ENCODE peak calls at places on chromosomes 5 and 9, in five cellular contexts. One of them, this sample, is unnamed.

GRCh38 chr5:2200261-2200965 is 317.7 kb upstream of the IRX4 start:
- DNase-seq in HepG2: no peak
- DNase-seq in A549: no peak
- DNase-seq in K562: no peak
- DNase-seq in GM12878: no peak
- DNase-seq in this sample: no peak

GRCh38 chr5:107576155-107576554 is 94.6 kb downstream of the EFNA5 start:
- DNase-seq in HepG2: no peak
- DNase-seq in A549: no peak
- DNase-seq in K562: no peak
- DNase-seq in GM12878: no peak
- DNase-seq in this sample: no peak

GRCh38 chr9:129640086-129640870 is 1.7 kb downstream of the ASB6 start:
- DNase-seq in HepG2: no peak
- DNase-seq in A549: no peak
- DNase-seq in K562: no peak
- DNase-seq in GM12878: no peak
- DNase-seq in this sample: no peak

GRCh38 chr9:137143459-137143858 is 4.5 kb downstream of the GRIN1 start:
- DNase-seq in HepG2: no peak
- DNase-seq in A549: no peak
- DNase-seq in K562: no peak
- DNase-seq in GM12878: no peak
- DNase-seq in this sample: no peak

GRCh38 chr5:134524826-134525686 is at the start of gene JADE2:
- DNase-seq in HepG2: peak
- DNase-seq in A549: peak
- DNase-seq in K562: peak
- DNase-seq in GM12878: no peak
- DNase-seq in this sample: no peak

GRCh38 chr5:124790261-124790894 is 43.9 kb upstream of the ZNF608 start:
- DNase-seq in HepG2: no peak
- DNase-seq in A549: peak
- DNase-seq in K562: no peak
- DNase-seq in GM12878: no peak
- DNase-seq in this sample: no peak

GRCh38 chr9:100350188-100350587 is 2.6 kb downstream of the TEX10 start:
- DNase-seq in HepG2: no peak
- DNase-seq in A549: no peak
- DNase-seq in K562: peak
- DNase-seq in GM12878: no peak
- DNase-seq in this sample: no peak

GRCh38 chr5:171628344-171628743 is 157.3 kb upstream of the SMIM23 start:
- DNase-seq in HepG2: no peak
- DNase-seq in A549: no peak
- DNase-seq in K562: no peak
- DNase-seq in GM12878: no peak
- DNase-seq in this sample: no peak

GRCh38 chr5:58016329-58016728 is 443.6 kb downstream of the PLK2 start:
- DNase-seq in HepG2: no peak
- DNase-seq in A549: no peak
- DNase-seq in K562: no peak
- DNase-seq in GM12878: no peak
- DNase-seq in this sample: no peak

GRCh38 chr5:105882956-105883481 is 1787.7 kb downstream of the EFNA5 start:
- DNase-seq in HepG2: no peak
- DNase-seq in A549: no peak
- DNase-seq in K562: no peak
- DNase-seq in GM12878: no peak
- DNase-seq in this sample: no peak

GRCh38 chr9:70324963-70325362 is 66.2 kb downstream of the SMC5 start:
- DNase-seq in HepG2: no peak
- DNase-seq in A549: no peak
- DNase-seq in K562: no peak
- DNase-seq in GM12878: no peak
- DNase-seq in this sample: no peak

GRCh38 chr5:121424976-121425375 is 426.7 kb upstream of the FTMT start:
- DNase-seq in HepG2: no peak
- DNase-seq in A549: no peak
- DNase-seq in K562: no peak
- DNase-seq in GM12878: no peak
- DNase-seq in this sample: no peak

GRCh38 chr5:146877178-146877681 is 1.3 kb downstream of the PPP2R2B start:
- DNase-seq in HepG2: no peak
- DNase-seq in A549: no peak
- DNase-seq in K562: no peak
- DNase-seq in GM12878: no peak
- DNase-seq in this sample: no peak
- TF ChIP-seq CHD2 in HepG2: no peak
- TF ChIP-seq CHD2 in A549: no peak
- TF ChIP-seq CHD2 in K562: no peak
- TF ChIP-seq CHD2 in GM12878: no peak
- TF ChIP-seq CHD2 in this sample: no peak

DNA sequence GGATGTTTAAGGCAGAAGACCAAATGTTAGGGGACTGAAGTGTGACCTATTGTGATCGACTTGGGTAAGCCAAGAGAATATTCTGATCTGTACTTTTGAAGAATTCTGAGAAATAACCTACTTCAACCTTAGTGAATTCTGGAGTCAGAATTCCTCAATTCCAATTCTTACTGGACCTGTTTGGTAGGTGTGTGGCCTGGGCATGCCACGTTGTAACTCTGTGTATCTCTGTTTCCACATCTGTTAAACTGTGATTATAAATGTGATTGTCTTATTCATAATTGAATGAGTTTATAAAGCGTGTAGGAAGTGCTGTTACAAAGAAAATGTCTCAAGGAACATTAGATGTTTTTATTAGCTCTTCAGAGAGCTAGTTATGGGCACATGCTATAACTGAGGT is 64.5 kb downstream of the TUSC1 start:
- DNase-seq in HepG2: no peak
- DNase-seq in A549: no peak
- DNase-seq in K562: no peak
- DNase-seq in GM12878: no peak
- DNase-seq in this sample: no peak
- TF ChIP-seq CHD2 in HepG2: no peak
- TF ChIP-seq CHD2 in A549: no peak
- TF ChIP-seq CHD2 in K562: no peak
- TF ChIP-seq CHD2 in GM12878: no peak
- TF ChIP-seq CHD2 in this sample: no peak

DNA sequence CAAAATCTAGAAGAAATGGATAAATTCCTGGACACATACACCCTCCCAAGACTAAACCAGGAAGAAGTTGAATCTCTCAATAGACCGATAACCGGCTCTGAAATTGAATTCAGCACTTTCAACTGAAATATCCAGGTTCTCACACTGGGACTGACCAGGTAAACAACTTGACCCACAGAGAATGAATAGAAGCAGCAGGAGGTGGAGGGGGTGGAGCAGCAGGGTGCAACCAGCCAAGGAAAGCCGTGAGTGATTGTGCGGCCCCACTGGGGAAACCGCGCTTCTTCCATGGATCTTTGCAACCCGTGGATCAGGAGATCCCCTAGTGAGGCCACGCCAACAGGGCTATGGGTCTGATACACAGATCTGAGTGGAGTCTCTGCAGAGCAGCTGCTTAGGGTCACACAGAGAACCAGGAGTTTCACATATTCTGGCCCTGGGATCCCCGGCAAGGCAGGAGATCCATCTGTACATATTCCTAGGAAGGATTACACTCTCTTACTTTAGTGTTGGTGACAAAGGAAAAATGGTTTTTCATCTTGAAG is 181.5 kb downstream of the SLCO4C1 start:
- DNase-seq in HepG2: no peak
- DNase-seq in A549: no peak
- DNase-seq in K562: no peak
- DNase-seq in GM12878: no peak
- DNase-seq in this sample: no peak
- TF ChIP-seq CHD2 in HepG2: no peak
- TF ChIP-seq CHD2 in A549: no peak
- TF ChIP-seq CHD2 in K562: no peak
- TF ChIP-seq CHD2 in GM12878: no peak
- TF ChIP-seq CHD2 in this sample: no peak

DNA sequence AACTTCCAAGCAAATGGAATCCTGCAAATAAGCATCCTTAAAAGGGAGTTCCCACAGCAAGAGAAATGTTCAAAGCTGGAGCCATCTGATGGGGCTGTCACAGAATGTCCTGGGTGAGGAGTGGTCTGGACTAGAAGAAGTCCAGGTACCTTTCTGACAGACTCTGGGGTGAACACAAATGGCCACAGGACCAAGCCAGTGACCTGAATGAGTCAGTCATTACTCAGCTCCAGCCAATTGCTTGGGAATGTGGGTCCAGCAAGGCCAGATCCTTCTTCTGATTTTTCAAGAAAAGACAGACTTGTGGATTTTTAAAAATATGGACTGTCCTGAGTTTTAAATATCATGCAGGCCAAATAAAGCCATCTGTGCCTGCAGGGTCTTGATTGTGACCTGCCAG is 30.1 kb downstream of the GALNT10 start:
- DNase-seq in HepG2: no peak
- DNase-seq in A549: no peak
- DNase-seq in K562: no peak
- DNase-seq in GM12878: no peak
- DNase-seq in this sample: no peak
- TF ChIP-seq CHD2 in HepG2: no peak
- TF ChIP-seq CHD2 in A549: no peak
- TF ChIP-seq CHD2 in K562: no peak
- TF ChIP-seq CHD2 in GM12878: no peak
- TF ChIP-seq CHD2 in this sample: no peak

GRCh38 chr9:120868339-120868675 is 8.7 kb downstream of the PHF19 start:
- DNase-seq in HepG2: no peak
- DNase-seq in A549: no peak
- DNase-seq in K562: no peak
- DNase-seq in GM12878: no peak
- DNase-seq in this sample: no peak

GRCh38 chr9:120868676-120869359 is 8.2 kb downstream of the PHF19 start:
- DNase-seq in HepG2: no peak
- DNase-seq in A549: peak
- DNase-seq in K562: peak
- DNase-seq in GM12878: peak
- DNase-seq in this sample: peak

GRCh38 chr9:120866651-120867050 is 10.3 kb downstream of the PHF19 start:
- DNase-seq in HepG2: no peak
- DNase-seq in A549: no peak
- DNase-seq in K562: no peak
- DNase-seq in GM12878: no peak
- DNase-seq in this sample: no peak

GRCh38 chr9:120869360-120869687 is 7.7 kb downstream of the PHF19 start:
- DNase-seq in HepG2: no peak
- DNase-seq in A549: no peak
- DNase-seq in K562: no peak
- DNase-seq in GM12878: no peak
- DNase-seq in this sample: no peak

DNA sequence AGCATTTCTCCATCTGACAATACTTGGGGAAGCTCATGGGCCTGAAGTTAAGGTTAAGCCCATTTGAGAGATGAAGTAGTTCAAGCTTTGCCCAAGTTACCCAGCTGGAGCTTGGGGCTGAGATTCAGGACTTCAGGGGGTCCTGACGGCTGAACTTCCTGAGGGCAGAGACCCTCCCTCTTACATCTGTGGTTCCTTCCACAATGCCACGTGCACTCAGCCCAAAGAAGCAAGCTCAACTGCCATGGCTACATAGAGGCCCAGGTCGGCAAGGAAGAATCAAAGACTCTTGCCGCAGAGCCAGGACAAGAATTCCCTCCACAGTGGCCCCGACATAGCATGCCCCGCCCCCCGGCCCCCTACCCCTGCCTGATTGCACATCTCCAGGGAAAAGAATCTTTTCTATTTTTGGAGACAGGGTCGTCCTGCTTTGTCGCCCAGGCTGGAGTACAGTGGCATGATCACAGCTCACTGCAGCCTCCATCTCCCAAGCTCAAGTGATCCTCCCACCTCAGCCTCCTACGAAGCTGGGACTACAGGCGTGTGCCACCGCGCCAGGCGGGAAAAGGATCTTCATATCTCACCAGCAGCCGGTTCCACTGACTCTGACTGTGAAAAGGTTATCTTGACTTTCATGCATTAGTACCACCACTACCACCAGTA is 9.2 kb downstream of the PHF19 start:
- DNase-seq in HepG2: no peak
- DNase-seq in A549: no peak
- DNase-seq in K562: no peak
- DNase-seq in GM12878: no peak
- DNase-seq in this sample: no peak
- TF ChIP-seq CHD2 in HepG2: no peak
- TF ChIP-seq CHD2 in A549: no peak
- TF ChIP-seq CHD2 in K562: no peak
- TF ChIP-seq CHD2 in GM12878: no peak
- TF ChIP-seq CHD2 in this sample: no peak

This sample was measured in H1.